ENCODE peak calls at places on chromosomes 4 and X, in five cellular contexts. K is Panc1, E is OCI-LY7, Q is SJCRH30, B is heart right ventricle. A is an unnamed sample.

GRCh38 chr4:130600706-130601105 is 1504.8 kb downstream of the C4orf33 start:
- DNase-seq in K (no peak), Q (peak; percentile 21), E (no peak), B (no peak), A (no peak)

GRCh38 chrX:141278306-141278705 is 36.0 kb upstream of the SPANXC start:
- DNase-seq in E (peak; percentile 22), K (no peak), B (no peak), Q (peak; percentile 62), A (peak; percentile 1)

GRCh38 chrX:57453901-57454300 is 137.9 kb upstream of the ZXDB start:
- DNase-seq in B (no peak), Q (peak; percentile 37), K (peak; percentile 4), E (peak; percentile 56), A (no peak)

GRCh38 chrX:17560385-17560784 is 176.9 kb upstream of the SCML1 start:
- DNase-seq in E (no peak), B (no peak), K (no peak), Q (no peak), A (no peak)

GRCh38 chrX:129316461-129316860 is 206.8 kb downstream of the SMARCA1 start:
- DNase-seq in B (no peak), Q (no peak), E (no peak), K (no peak), A (no peak)

GRCh38 chr4:77104405-77105292 is 28.9 kb upstream of the CCNI start:
- DNase-seq in Q (peak; percentile 55), E (no peak), K (no peak), B (peak; percentile 68), A (no peak)

GRCh38 chrX:20530319-20530979 is 263.7 kb upstream of the RPS6KA3 start:
- DNase-seq in Q (peak; percentile 78), B (no peak), E (peak; percentile 41), K (no peak), A (peak; percentile 46)

GRCh38 chrX:131734621-131735020 is 190.7 kb downstream of the OR13H1 start:
- DNase-seq in K (peak; percentile 77), B (no peak), Q (no peak), E (no peak), A (no peak)

GRCh38 chrX:68433155-68433980 is at the start of gene OPHN1:
- DNase-seq in B (peak; percentile 78), E (no peak), Q (peak; percentile 82), K (no peak), A (peak; percentile 72)

GRCh38 chr4:176193126-176193525 is 2.3 kb downstream of the SPATA4 start:
- DNase-seq in Q (no peak), B (no peak), E (no peak), K (peak; percentile 42), A (no peak)

GRCh38 chr4:123649248-123649643 is 252.7 kb downstream of the SPRY1 start:
- DNase-seq in B (no peak), K (no peak), Q (no peak), E (peak; percentile 14), A (no peak)

GRCh38 chr4:107034091-107034698 is 1.9 kb downstream of the DKK2 start:
- DNase-seq in K (no peak), Q (no peak), E (no peak), B (no peak), A (peak; percentile 77)
- H3K4me3 ChIP-seq in K (peak overlapping the region; percentile 39), Q (no peak overlapping the region), E (no peak overlapping the region), B (peak overlapping the region; percentile 39), A (peak overlapping the region; percentile 38)

DNA sequence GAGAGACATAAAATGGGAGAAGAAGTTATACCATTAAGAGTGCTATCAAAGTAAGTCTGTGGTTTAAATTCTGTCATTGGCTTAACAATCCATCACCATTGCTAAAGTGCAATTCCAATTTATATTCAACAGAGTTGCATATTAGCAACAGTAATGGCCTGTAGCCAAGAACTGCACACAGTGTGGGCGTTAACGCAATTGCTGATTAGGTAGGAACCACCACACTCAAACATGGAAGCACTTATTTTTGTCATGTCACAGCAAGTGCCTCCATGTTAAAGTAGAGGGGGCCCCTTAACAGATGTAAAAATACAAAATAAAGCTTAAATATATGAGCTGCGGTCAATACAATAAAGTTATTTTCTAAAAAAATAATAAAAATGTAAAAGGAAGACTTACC is 10.8 kb downstream of the LARP7 start:
- DNase-seq in Q (no peak), E (no peak), B (no peak), K (no peak), A (no peak)
- H3K4me1 ChIP-seq in Q (no peaks in the 10 kb centered on the region), E (peaks cover 9% of the 10 kb centered on the region), B (no peaks in the 10 kb centered on the region), K (no peaks in the 10 kb centered on the region), A (peaks cover 4% of the 10 kb centered on the region)

DNA sequence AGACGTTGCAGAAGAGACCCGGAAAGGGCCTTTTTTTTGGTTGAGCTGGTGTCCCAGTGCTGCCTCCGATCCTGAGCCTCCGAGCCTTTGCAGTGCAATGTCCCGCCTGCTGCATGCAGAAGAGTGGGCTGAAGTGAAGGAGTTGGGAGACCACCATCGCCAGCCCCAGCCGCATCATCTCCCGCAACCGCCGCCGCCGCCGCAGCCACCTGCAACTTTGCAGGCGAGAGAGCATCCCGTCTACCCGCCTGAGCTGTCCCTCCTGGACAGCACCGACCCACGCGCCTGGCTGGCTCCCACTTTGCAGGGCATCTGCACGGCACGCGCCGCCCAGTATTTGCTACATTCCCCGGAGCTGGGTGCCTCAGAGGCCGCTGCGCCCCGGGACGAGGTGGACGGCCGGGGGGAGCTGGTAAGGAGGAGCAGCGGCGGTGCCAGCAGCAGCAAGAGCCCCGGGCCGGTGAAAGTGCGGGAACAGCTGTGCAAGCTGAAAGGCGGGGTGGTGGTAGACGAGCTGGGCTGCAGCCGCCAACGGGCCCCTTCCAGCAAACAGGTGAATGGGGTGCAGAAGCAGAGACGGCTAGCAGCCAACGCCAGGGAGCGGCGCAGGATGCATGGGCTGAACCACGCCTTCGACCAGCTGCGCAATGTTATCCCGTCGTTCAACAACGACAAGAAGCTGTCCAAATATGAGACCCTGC is 427 bp downstream of the ATOH1 start:
- DNase-seq in Q (peak; percentile 62), E (no peak), K (no peak), B (peak; percentile 11), A (no peak)
- H3K4me3 ChIP-seq in Q (peak overlapping the region; percentile 56), E (no peak overlapping the region), K (peak overlapping the region; percentile 22), B (peak overlapping the region; percentile 41), A (peak overlapping the region; percentile 10)

GRCh38 chrX:7116081-7116480 is 31.4 kb upstream of the STS start:
- DNase-seq in E (no peak), Q (no peak), K (no peak), B (no peak), A (no peak)
- H3K4me1 ChIP-seq in E (peaks cover 99% of the 10 kb centered on the region), Q (peaks cover 25% of the 10 kb centered on the region), K (no peaks in the 10 kb centered on the region), B (no peaks in the 10 kb centered on the region), A (peaks cover 11% of the 10 kb centered on the region)

DNA sequence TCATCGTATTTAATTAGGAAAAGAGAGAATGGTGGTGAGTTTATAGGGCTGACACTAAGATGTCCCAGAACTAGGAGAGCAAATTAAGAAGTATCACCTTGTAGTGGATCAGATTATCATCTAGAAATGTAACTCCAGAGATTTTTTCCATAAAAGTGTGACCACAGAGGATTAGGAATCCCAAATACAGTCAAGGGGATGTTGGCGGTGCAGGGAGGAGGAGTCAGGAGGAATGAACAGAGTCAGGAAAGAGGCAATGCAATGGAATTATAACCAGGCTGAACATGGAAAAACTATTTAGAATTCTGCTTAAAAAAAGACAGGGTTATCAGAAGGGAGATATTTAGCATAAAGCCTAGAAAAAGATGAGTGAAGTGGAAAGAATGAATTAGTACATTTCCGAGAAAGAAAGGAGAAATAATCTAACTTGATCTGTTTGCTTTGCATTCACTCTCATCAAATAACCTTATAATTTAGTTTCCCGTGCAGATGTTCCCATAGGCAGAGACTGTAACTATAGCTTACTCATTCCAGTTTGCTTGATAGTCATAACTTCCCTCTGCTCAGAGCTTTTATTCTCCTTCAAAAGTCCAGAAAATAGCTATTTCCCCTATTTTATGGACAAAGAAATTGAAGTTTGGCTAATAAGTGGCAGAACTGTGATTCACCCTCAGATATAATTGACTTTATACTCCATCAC is 56.4 kb downstream of the SCFD2 start:
- DNase-seq in B (no peak), E (no peak), Q (no peak), K (no peak), A (no peak)
- H3K4me3 ChIP-seq in B (no peak overlapping the region), E (no peak overlapping the region), Q (no peak overlapping the region), K (no peak overlapping the region), A (no peak overlapping the region)

GRCh38 chrX:71993371-71993770 is 82.7 kb downstream of the NHSL2 start:
- DNase-seq in B (no peak), E (no peak), Q (no peak), K (no peak), A (no peak)
- H3K4me1 ChIP-seq in B (no peaks in the 10 kb centered on the region), E (no peaks in the 10 kb centered on the region), Q (peaks cover 23% of the 10 kb centered on the region), K (no peaks in the 10 kb centered on the region), A (peaks cover 11% of the 10 kb centered on the region)

GRCh38 chr4:145870155-145871020 is 68.2 kb downstream of the ZNF827 start:
- DNase-seq in Q (no peak), E (no peak), B (no peak), K (no peak), A (no peak)
- H3K4me3 ChIP-seq in Q (no peak overlapping the region), E (no peak overlapping the region), B (no peak overlapping the region), K (no peak overlapping the region), A (no peak overlapping the region)

DNA sequence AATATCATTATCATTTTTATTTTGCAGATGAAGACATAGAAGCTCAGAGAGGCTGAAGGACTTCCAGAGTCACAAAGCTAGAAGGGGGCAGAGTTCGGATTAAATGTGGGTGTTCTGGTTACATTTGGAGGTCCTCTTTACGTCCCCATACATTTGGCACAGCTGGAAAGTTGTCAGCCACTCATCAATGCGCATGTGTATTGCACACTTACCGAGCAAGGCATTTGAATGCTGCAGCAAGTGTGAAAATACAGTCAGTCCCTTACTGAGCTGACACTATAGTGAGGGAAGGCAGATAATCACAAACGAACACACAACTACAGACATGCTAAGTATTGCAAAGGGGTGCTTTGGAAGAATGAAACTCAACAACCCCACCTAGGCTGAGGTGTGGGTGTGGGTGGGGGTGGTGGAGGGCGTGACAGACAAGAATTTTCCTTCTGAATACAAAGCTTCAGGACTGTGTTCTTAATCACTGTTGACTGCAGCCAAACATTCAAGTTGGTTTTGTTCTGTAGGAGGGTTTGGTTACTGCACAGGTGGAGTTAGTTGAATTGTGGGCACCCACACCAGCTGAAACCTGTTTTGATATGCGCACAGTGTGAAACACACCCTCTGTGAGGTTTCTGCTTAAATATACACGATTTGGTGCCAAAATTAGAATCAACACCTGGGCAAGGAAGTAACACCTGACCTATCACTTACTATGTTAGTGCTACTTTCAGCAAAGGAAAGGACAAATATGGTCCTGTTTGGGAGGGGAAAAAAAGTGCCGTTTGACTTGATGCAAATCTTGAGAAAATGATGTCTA is 72.4 kb downstream of the COQ2 start:
- DNase-seq in K (no peak), B (no peak), Q (no peak), E (peak; percentile 99), A (no peak)
- H3K4me1 ChIP-seq in K (no peaks in the 10 kb centered on the region), B (no peaks in the 10 kb centered on the region), Q (no peaks in the 10 kb centered on the region), E (peaks cover 44% of the 10 kb centered on the region), A (peaks cover 41% of the 10 kb centered on the region)

DNA sequence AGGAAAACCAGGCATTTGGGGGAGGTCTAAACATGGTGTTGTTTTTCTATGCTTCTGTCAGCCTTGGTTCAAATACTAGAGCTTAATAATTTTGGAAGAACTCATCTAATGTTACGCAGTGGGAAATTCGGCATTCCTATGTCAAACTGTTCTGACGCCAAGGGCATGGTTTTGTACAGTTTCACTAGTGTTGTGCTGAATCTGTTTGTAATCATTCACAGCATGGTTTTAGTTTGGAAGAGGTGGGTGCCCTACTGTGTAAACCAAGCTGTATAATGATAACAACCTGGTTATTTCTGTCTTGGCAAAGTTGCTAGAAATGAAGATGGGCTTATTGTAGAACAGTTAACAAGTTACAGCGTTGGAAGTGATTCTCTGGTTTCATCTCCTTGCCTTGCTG is 5.2 kb downstream of the DDX3X start:
- DNase-seq in B (no peak), Q (no peak), K (no peak), E (no peak), A (no peak)
- H3K4me3 ChIP-seq in B (no peak overlapping the region), Q (no peak overlapping the region), K (no peak overlapping the region), E (peak overlapping the region; percentile 8), A (no peak overlapping the region)

GRCh38 chrX:133929836-133930464 is 55.4 kb downstream of the GPC3 start:
- DNase-seq in K (no peak), E (no peak), Q (no peak), B (no peak), A (no peak)
- H3K4me1 ChIP-seq in K (no peaks in the 10 kb centered on the region), E (no peaks in the 10 kb centered on the region), Q (no peaks in the 10 kb centered on the region), B (no peaks in the 10 kb centered on the region), A (no peaks in the 10 kb centered on the region)

A was measured in SJSA1.